ENCODE peak calls at places on chromosome 19, in five cellular contexts. One of them, this sample, is unnamed.

GRCh38 chr19:51531349-51532315 is at the start of gene SIGLEC6:
- DNase-seq in NCI-H2029 treated with DMSO at 0.1 percent for 48 hours: no peak
- DNase-seq in astrocyte of the spinal cord: no peak
- DNase-seq in iris pigment epithelial cell: no peak
- DNase-seq in RCC 7860: no peak
- DNase-seq in this sample: no peak

GRCh38 chr19:1942078-1942933 is 1.3 kb downstream of the CSNK1G2 start:
- DNase-seq in NCI-H2029 treated with DMSO at 0.1 percent for 48 hours: no peak
- DNase-seq in astrocyte of the spinal cord: peak
- DNase-seq in iris pigment epithelial cell: peak
- DNase-seq in RCC 7860: peak
- DNase-seq in this sample: peak

GRCh38 chr19:1264801-1265610 is 4.1 kb upstream of the CIRBP start:
- DNase-seq in NCI-H2029 treated with DMSO at 0.1 percent for 48 hours: no peak
- DNase-seq in astrocyte of the spinal cord: peak
- DNase-seq in iris pigment epithelial cell: peak
- DNase-seq in RCC 7860: peak
- DNase-seq in this sample: no peak

GRCh38 chr19:29467824-29468401 is 57.9 kb upstream of the VSTM2B start:
- DNase-seq in NCI-H2029 treated with DMSO at 0.1 percent for 48 hours: no peak
- DNase-seq in astrocyte of the spinal cord: no peak
- DNase-seq in iris pigment epithelial cell: peak
- DNase-seq in RCC 7860: no peak
- DNase-seq in this sample: no peak

GRCh38 chr19:16368385-16369305 is 44.0 kb downstream of the KLF2 start:
- DNase-seq in NCI-H2029 treated with DMSO at 0.1 percent for 48 hours: no peak
- DNase-seq in astrocyte of the spinal cord: no peak
- DNase-seq in iris pigment epithelial cell: no peak
- DNase-seq in RCC 7860: no peak
- DNase-seq in this sample: no peak

GRCh38 chr19:2574971-2575630 is 99.2 kb downstream of the GADD45B start:
- DNase-seq in NCI-H2029 treated with DMSO at 0.1 percent for 48 hours: no peak
- DNase-seq in astrocyte of the spinal cord: no peak
- DNase-seq in iris pigment epithelial cell: no peak
- DNase-seq in RCC 7860: no peak
- DNase-seq in this sample: no peak

GRCh38 chr19:44684892-44685847 is 13.8 kb upstream of the CEACAM16 start:
- DNase-seq in NCI-H2029 treated with DMSO at 0.1 percent for 48 hours: no peak
- DNase-seq in astrocyte of the spinal cord: peak
- DNase-seq in iris pigment epithelial cell: peak
- DNase-seq in RCC 7860: peak
- DNase-seq in this sample: no peak

GRCh38 chr19:47097396-47098217 is 16.0 kb downstream of the ZC3H4 start:
- DNase-seq in NCI-H2029 treated with DMSO at 0.1 percent for 48 hours: no peak
- DNase-seq in astrocyte of the spinal cord: no peak
- DNase-seq in iris pigment epithelial cell: no peak
- DNase-seq in RCC 7860: no peak
- DNase-seq in this sample: no peak

GRCh38 chr19:23309926-23310325 is 59.7 kb upstream of the ZNF724 start:
- DNase-seq in NCI-H2029 treated with DMSO at 0.1 percent for 48 hours: no peak
- DNase-seq in astrocyte of the spinal cord: no peak
- DNase-seq in iris pigment epithelial cell: no peak
- DNase-seq in RCC 7860: no peak
- DNase-seq in this sample: no peak

GRCh38 chr19:3178973-3179738 is 587 bp downstream of the S1PR4 start:
- DNase-seq in NCI-H2029 treated with DMSO at 0.1 percent for 48 hours: no peak
- DNase-seq in astrocyte of the spinal cord: no peak
- DNase-seq in iris pigment epithelial cell: no peak
- DNase-seq in RCC 7860: no peak
- DNase-seq in this sample: no peak

GRCh38 chr19:37329686-37330085 is 41.2 kb upstream of the ZNF527 start:
- DNase-seq in NCI-H2029 treated with DMSO at 0.1 percent for 48 hours: no peak
- DNase-seq in astrocyte of the spinal cord: no peak
- DNase-seq in iris pigment epithelial cell: no peak
- DNase-seq in RCC 7860: no peak
- DNase-seq in this sample: no peak

GRCh38 chr19:21210037-21210621 is 68.3 kb downstream of the ZNF431 start:
- DNase-seq in NCI-H2029 treated with DMSO at 0.1 percent for 48 hours: no peak
- DNase-seq in astrocyte of the spinal cord: no peak
- DNase-seq in iris pigment epithelial cell: no peak
- DNase-seq in RCC 7860: no peak
- DNase-seq in this sample: no peak

GRCh38 chr19:55498246-55498645 is 10.0 kb downstream of the SSC5D start:
- DNase-seq in NCI-H2029 treated with DMSO at 0.1 percent for 48 hours: no peak
- DNase-seq in astrocyte of the spinal cord: no peak
- DNase-seq in iris pigment epithelial cell: no peak
- DNase-seq in RCC 7860: no peak
- DNase-seq in this sample: no peak

GRCh38 chr19:33514885-33515485 is 6.6 kb downstream of the PEPD start:
- DNase-seq in NCI-H2029 treated with DMSO at 0.1 percent for 48 hours: no peak
- DNase-seq in astrocyte of the spinal cord: no peak
- DNase-seq in iris pigment epithelial cell: no peak
- DNase-seq in RCC 7860: peak
- DNase-seq in this sample: no peak

GRCh38 chr19:3537101-3537437 is 1.9 kb upstream of the TEKTIP1 start:
- DNase-seq in NCI-H2029 treated with DMSO at 0.1 percent for 48 hours: no peak
- DNase-seq in astrocyte of the spinal cord: no peak
- DNase-seq in iris pigment epithelial cell: no peak
- DNase-seq in RCC 7860: no peak
- DNase-seq in this sample: no peak

GRCh38 chr19:31534231-31534630 is 185.0 kb upstream of the TSHZ3 start:
- DNase-seq in NCI-H2029 treated with DMSO at 0.1 percent for 48 hours: no peak
- DNase-seq in astrocyte of the spinal cord: no peak
- DNase-seq in iris pigment epithelial cell: no peak
- DNase-seq in RCC 7860: no peak
- DNase-seq in this sample: no peak

GRCh38 chr19:3323704-3324103 is 42.7 kb upstream of the NFIC start:
- DNase-seq in NCI-H2029 treated with DMSO at 0.1 percent for 48 hours: no peak
- DNase-seq in astrocyte of the spinal cord: no peak
- DNase-seq in iris pigment epithelial cell: no peak
- DNase-seq in RCC 7860: no peak
- DNase-seq in this sample: no peak

GRCh38 chr19:13277104-13277809 is 127.0 kb downstream of the IER2 start:
- DNase-seq in NCI-H2029 treated with DMSO at 0.1 percent for 48 hours: peak
- DNase-seq in astrocyte of the spinal cord: peak
- DNase-seq in iris pigment epithelial cell: peak
- DNase-seq in RCC 7860: peak
- DNase-seq in this sample: peak

GRCh38 chr19:3138268-3138667 is 2.4 kb downstream of the GNA15 start:
- DNase-seq in NCI-H2029 treated with DMSO at 0.1 percent for 48 hours: no peak
- DNase-seq in astrocyte of the spinal cord: no peak
- DNase-seq in iris pigment epithelial cell: no peak
- DNase-seq in RCC 7860: no peak
- DNase-seq in this sample: no peak

GRCh38 chr19:29329460-29330134 is 116.6 kb upstream of the UQCRFS1 start:
- DNase-seq in NCI-H2029 treated with DMSO at 0.1 percent for 48 hours: no peak
- DNase-seq in astrocyte of the spinal cord: no peak
- DNase-seq in iris pigment epithelial cell: no peak
- DNase-seq in RCC 7860: no peak
- DNase-seq in this sample: no peak

GRCh38 chr19:5150902-5151741 is 182.2 kb downstream of the KDM4B start:
- DNase-seq in NCI-H2029 treated with DMSO at 0.1 percent for 48 hours: no peak
- DNase-seq in astrocyte of the spinal cord: no peak
- DNase-seq in iris pigment epithelial cell: no peak
- DNase-seq in RCC 7860: no peak
- DNase-seq in this sample: no peak

GRCh38 chr19:35135389-35135909 is 590 bp upstream of the LGI4 start:
- DNase-seq in NCI-H2029 treated with DMSO at 0.1 percent for 48 hours: peak
- DNase-seq in astrocyte of the spinal cord: peak
- DNase-seq in iris pigment epithelial cell: peak
- DNase-seq in RCC 7860: peak
- DNase-seq in this sample: no peak